ENCODE peak calls at places on chromosomes 7 and 10, in four cellular contexts. I is NCI-H526, Z is GM13976, E is heart right ventricle. S is an unnamed sample.

GRCh38 chr7:55185941-55186609 is 167.3 kb downstream of the EGFR start:
- DNase-seq in E (no peak), Z (no peak), I (no peak), S (no peak)

GRCh38 chr10:17394854-17395253 is 59.5 kb downstream of the ST8SIA6 start:
- DNase-seq in E (no peak), Z (no peak), I (no peak), S (no peak)

GRCh38 chr7:2118056-2118455 is 114.7 kb downstream of the MAD1L1 start:
- DNase-seq in Z (no peak), E (no peak), I (no peak), S (no peak)

GRCh38 chr7:20064974-20065862 is 152.0 kb downstream of the MACC1 start:
- DNase-seq in Z (peak), I (no peak), E (no peak), S (no peak)

GRCh38 chr7:144641389-144642044 is 194.3 kb downstream of the TPK1 start:
- DNase-seq in I (no peak), E (no peak), Z (no peak), S (no peak)

GRCh38 chr10:72309290-72310240 is 35.8 kb downstream of the DDIT4 start:
- DNase-seq in I (no peak), Z (no peak), E (no peak), S (peak)

GRCh38 chr10:121115154-121115553 is 264.0 kb downstream of the WDR11 start:
- DNase-seq in E (no peak), Z (no peak), I (no peak), S (no peak)

GRCh38 chr7:1532456-1533254 is 2.2 kb downstream of the MAFK start:
- DNase-seq in I (peak), Z (no peak), E (peak), S (peak)

GRCh38 chr10:6621536-6621935 is 41.5 kb upstream of the PRKCQ start:
- DNase-seq in E (no peak), I (no peak), Z (no peak), S (no peak)

GRCh38 chr10:28668363-28669226 is 8.7 kb upstream of the BAMBI start:
- DNase-seq in Z (no peak), E (no peak), I (peak), S (no peak)

GRCh38 chr10:104317195-104318095 is 20.8 kb downstream of the ITPRIP start:
- DNase-seq in E (no peak), Z (no peak), I (peak), S (no peak)

GRCh38 chr10:71093531-71093930 is 118.8 kb upstream of the UNC5B start:
- DNase-seq in E (no peak), I (no peak), Z (no peak), S (no peak)

GRCh38 chr7:145839814-145840213 is 276.8 kb upstream of the CNTNAP2 start:
- DNase-seq in Z (no peak), I (no peak), E (no peak), S (no peak)

GRCh38 chr7:3043544-3044395 is at the start of gene CARD11:
- DNase-seq in E (no peak), Z (peak), I (no peak), S (no peak)

GRCh38 chr10:49362596-49363260 is 33.2 kb downstream of the DRGX start:
- DNase-seq in E (no peak), I (no peak), Z (peak), S (no peak)

GRCh38 chr10:110485541-110485940 is 12.2 kb upstream of the DUSP5 start:
- DNase-seq in I (no peak), Z (no peak), E (no peak), S (no peak)

GRCh38 chr7:131210618-131211017 is 117.1 kb upstream of the MKLN1 start:
- DNase-seq in E (no peak), I (no peak), Z (no peak), S (no peak)

GRCh38 chr7:106071356-106071998 is 40.6 kb downstream of the SYPL1 start:
- DNase-seq in Z (peak), E (no peak), I (peak), S (peak)

GRCh38 chr7:27185013-27185707 is at the start of gene HOXA11:
- DNase-seq in Z (no peak), E (no peak), I (peak), S (peak)

GRCh38 chr10:8079126-8079525 is 24.6 kb downstream of the GATA3 start:
- DNase-seq in Z (no peak), I (no peak), E (no peak), S (no peak)

GRCh38 chr10:125102216-125102615 is 58.1 kb downstream of the CTBP2 start:
- DNase-seq in Z (no peak), E (no peak), I (no peak), S (peak)

GRCh38 chr10:74598891-74599566 is 227.4 kb upstream of the KAT6B start:
- DNase-seq in E (no peak), I (no peak), Z (peak), S (no peak)

GRCh38 chr7:99129001-99129400 is 14.9 kb downstream of the SMURF1 start:
- DNase-seq in I (no peak), Z (no peak), E (no peak), S (no peak)

GRCh38 chr7:64882341-64883112 is 20.5 kb upstream of the ZNF273 start:
- DNase-seq in E (peak), Z (peak), I (peak), S (no peak)

GRCh38 chr7:87797798-87798403 is 78.3 kb downstream of the SLC25A40 start:
- DNase-seq in E (no peak), I (peak), Z (peak), S (peak)

GRCh38 chr7:106891545-106892410 is 26.7 kb downstream of the PIK3CG start:
- DNase-seq in I (peak), Z (no peak), E (no peak), S (peak)

GRCh38 chr7:23709081-23709746 is 805 bp upstream of the STK31 start:
- DNase-seq in E (no peak), I (no peak), Z (no peak), S (peak)

GRCh38 chr7:124758327-124758726 is 7.3 kb downstream of the GPR37 start:
- DNase-seq in E (no peak), Z (no peak), I (no peak), S (no peak)

GRCh38 chr10:36188054-36188453 is 546.0 kb upstream of the FZD8 start:
- DNase-seq in E (peak), I (no peak), Z (no peak), S (no peak)

GRCh38 chr7:27079234-27079975 is 16.4 kb downstream of the HOXA1 start:
- DNase-seq in Z (peak), E (no peak), I (no peak), S (no peak)

GRCh38 chr10:8638088-8638672 is 583.7 kb downstream of the GATA3 start:
- DNase-seq in E (no peak), I (no peak), Z (no peak), S (no peak)

GRCh38 chr7:117673839-117674238 is 194.0 kb downstream of the CFTR start:
- DNase-seq in E (no peak), I (peak), Z (peak), S (peak)

S was measured in HT-29.